ENCODE peak calls at places on chromosomes 5 and 9, in four cellular contexts. T is A549, P is K562, U is HepG2. M is an unnamed sample.

GRCh38 chr9:6984941-6985578 is 227.3 kb downstream of the KDM4C start:
- DNase-seq in T (no peak), P (no peak), U (no peak), M (peak)

GRCh38 chr9:27539479-27540441 is 10.1 kb upstream of the MOB3B start:
- DNase-seq in T (peak), P (no peak), U (peak), M (no peak)

GRCh38 chr9:77163889-77164288 is 13.4 kb upstream of the VPS13A start:
- DNase-seq in T (no peak), P (no peak), U (no peak), M (no peak)

GRCh38 chr5:112880219-112880964 is 19.3 kb downstream of the SRP19 start:
- DNase-seq in T (no peak), P (no peak), U (no peak), M (no peak)

GRCh38 chr5:151718653-151719052 is 31.9 kb upstream of the SPARC start:
- DNase-seq in T (no peak), P (no peak), U (no peak), M (no peak)

GRCh38 chr5:69350664-69351063 is 18.1 kb upstream of the CCDC125 start:
- DNase-seq in T (no peak), P (no peak), U (no peak), M (no peak)

GRCh38 chr9:3181049-3181953 is 337.4 kb upstream of the PUM3 start:
- DNase-seq in T (peak), P (peak), U (peak), M (peak)

GRCh38 chr9:13186774-13187173 is 92.7 kb downstream of the MPDZ start:
- DNase-seq in T (no peak), P (no peak), U (no peak), M (no peak)

GRCh38 chr5:141692919-141693848 is 11.2 kb upstream of the ARAP3 start:
- DNase-seq in T (no peak), P (peak), U (no peak), M (no peak)

GRCh38 chr5:117299940-117300339 is 725.3 kb upstream of the SEMA6A start:
- DNase-seq in T (no peak), P (no peak), U (no peak), M (no peak)

GRCh38 chr5:120151181-120151580 is 312.9 kb upstream of the PRR16 start:
- DNase-seq in T (no peak), P (no peak), U (no peak), M (no peak)

GRCh38 chr5:169369130-169369529 is 68.2 kb upstream of the SLIT3 start:
- DNase-seq in T (no peak), P (no peak), U (no peak), M (no peak)

GRCh38 chr5:124641154-124641792 is 105.2 kb downstream of the ZNF608 start:
- DNase-seq in T (no peak), P (no peak), U (no peak), M (no peak)

GRCh38 chr5:1003296-1003937 is 5.2 kb upstream of the NKD2 start:
- DNase-seq in T (no peak), P (no peak), U (no peak), M (peak)

GRCh38 chr9:75088646-75089368 is 493 bp downstream of the OSTF1 start:
- DNase-seq in T (peak), P (peak), U (peak), M (peak)

GRCh38 chr9:113540466-113540865 is 76.9 kb downstream of the RGS3 start:
- DNase-seq in T (no peak), P (no peak), U (no peak), M (no peak)

GRCh38 chr5:64156276-64156675 is 9.4 kb upstream of the RNF180 start:
- DNase-seq in T (no peak), P (no peak), U (no peak), M (no peak)

GRCh38 chr9:121242219-121242954 is 25.6 kb upstream of the GSN start:
- DNase-seq in T (no peak), P (no peak), U (no peak), M (no peak)

GRCh38 chr9:16321461-16322119 is 548.9 kb downstream of the BNC2 start:
- DNase-seq in T (peak), P (no peak), U (no peak), M (no peak)

GRCh38 chr5:57221049-57221568 is 47.2 kb downstream of the GPBP1 start:
- DNase-seq in T (peak), P (peak), U (peak), M (no peak)

GRCh38 chr9:21966140-21966851 is 27.9 kb downstream of the CDKN2A start:
- DNase-seq in T (no peak), P (no peak), U (no peak), M (no peak)

GRCh38 chr5:120446068-120446492 is 18.0 kb upstream of the PRR16 start:
- DNase-seq in T (no peak), P (no peak), U (no peak), M (no peak)

GRCh38 chr9:37104183-37104889 is 16.0 kb upstream of the ZCCHC7 start:
- DNase-seq in T (peak), P (no peak), U (no peak), M (no peak)

GRCh38 chr9:137972988-137973470 is 95.4 kb downstream of the CACNA1B start:
- DNase-seq in T (no peak), P (no peak), U (no peak), M (no peak)

GRCh38 chr5:2200261-2200965 is 317.7 kb upstream of the IRX4 start:
- DNase-seq in T (no peak), P (no peak), U (no peak), M (no peak)

GRCh38 chr5:178098685-178099084 is 14.6 kb upstream of the N4BP3 start:
- DNase-seq in T (no peak), P (no peak), U (no peak), M (no peak)

GRCh38 chr9:109249615-109250014 is 71.2 kb downstream of the EPB41L4B start:
- DNase-seq in T (no peak), P (no peak), U (no peak), M (peak)

GRCh38 chr9:2567922-2568321 is 53.7 kb upstream of the VLDLR start:
- DNase-seq in T (peak), P (no peak), U (no peak), M (no peak)

GRCh38 chr9:7298123-7298522 is 501.5 kb downstream of the DMAC1 start:
- DNase-seq in T (no peak), P (no peak), U (no peak), M (no peak)

GRCh38 chr5:2219149-2219776 is 336.5 kb upstream of the IRX4 start:
- DNase-seq in T (no peak), P (no peak), U (no peak), M (no peak)

GRCh38 chr9:91222457-91222856 is 139.3 kb downstream of the AUH start:
- DNase-seq in T (no peak), P (no peak), U (no peak), M (no peak)

GRCh38 chr9:89941875-89942274 is 337.1 kb downstream of the GADD45G start:
- DNase-seq in T (peak), P (no peak), U (no peak), M (no peak)

GRCh38 chr5:61482980-61483379 is 150.9 kb downstream of the ZSWIM6 start:
- DNase-seq in T (no peak), P (no peak), U (no peak), M (no peak)

DNA sequence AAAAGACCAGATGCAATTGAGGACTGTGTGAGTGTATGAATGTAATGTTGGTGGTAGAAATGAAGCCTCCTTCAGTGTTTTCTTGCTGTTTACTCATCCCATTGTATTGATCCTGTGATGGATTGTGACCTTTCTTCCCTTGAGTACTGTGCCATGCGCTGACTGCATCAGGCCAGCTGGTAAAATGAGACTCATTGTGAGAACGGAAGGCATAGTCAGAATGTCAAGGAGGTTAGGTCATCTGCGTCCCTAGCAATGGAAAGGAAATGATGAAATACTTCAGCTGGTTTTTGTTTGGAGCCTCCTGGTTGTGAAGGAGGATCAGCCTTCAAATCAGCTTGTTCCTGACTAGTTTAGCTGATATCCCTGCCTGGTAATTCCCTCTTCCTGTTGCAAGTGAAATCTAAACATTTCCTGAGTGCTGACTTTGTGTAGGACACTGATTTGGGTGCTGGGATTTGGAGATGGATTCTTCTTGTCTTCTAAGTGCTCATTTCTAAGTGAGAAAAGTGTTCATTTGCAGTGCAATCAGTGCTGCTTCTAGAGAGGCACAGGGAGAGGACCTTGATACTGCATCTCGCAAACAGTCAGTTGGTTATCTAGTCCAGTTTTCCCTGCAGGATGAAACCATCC is 35.5 kb downstream of the TNFSF8 start:
- DNase-seq in T (peak), P (no peak), U (peak), M (no peak)
- TF ChIP-seq HMGXB4 in T (no peak), P (no peak), U (no peak), M (no peak)

DNA sequence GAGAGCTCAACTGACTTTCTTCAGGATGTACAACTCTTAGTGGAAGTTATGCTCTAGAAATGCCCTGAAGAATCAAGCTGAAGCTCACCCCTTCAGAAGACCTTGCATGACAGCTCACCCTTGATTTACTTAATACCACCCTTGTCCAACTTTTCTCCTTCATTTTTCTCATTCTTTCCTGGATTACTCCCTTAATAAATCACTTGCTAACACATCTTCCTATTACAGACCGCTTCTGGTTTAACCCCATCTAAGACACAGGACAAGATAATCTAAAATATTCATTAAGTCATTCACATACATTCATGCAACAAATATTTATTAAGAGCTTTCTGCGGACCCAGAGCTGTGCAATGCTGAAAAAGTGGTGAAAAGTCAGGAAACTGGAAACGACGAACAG is 630.7 kb upstream of the RORB start:
- DNase-seq in T (no peak), P (no peak), U (no peak), M (no peak)
- TF ChIP-seq HMGXB4 in T (no peak), P (no peak), U (no peak), M (no peak)

GRCh38 chr5:10467281-10468198 is 25.9 kb downstream of the ROPN1L start:
- DNase-seq in T (no peak), P (no peak), U (no peak), M (no peak)
- TF ChIP-seq HMGXB4 in T (no peak), P (no peak), U (no peak), M (no peak)

GRCh38 chr9:35609820-35610163 is 4.7 kb downstream of the TESK1 start:
- DNase-seq in T (no peak), P (no peak), U (no peak), M (no peak)

GRCh38 chr9:35612843-35613242 is 5.4 kb downstream of the CD72 start:
- DNase-seq in T (no peak), P (no peak), U (no peak), M (no peak)

GRCh38 chr9:35609001-35609819 is 4.1 kb downstream of the TESK1 start:
- DNase-seq in T (no peak), P (no peak), U (no peak), M (no peak)

GRCh38 chr9:35608221-35608620 is 3.2 kb downstream of the TESK1 start:
- DNase-seq in T (no peak), P (no peak), U (no peak), M (no peak)

GRCh38 chr9:35611230-35611797 is 6.3 kb downstream of the TESK1 start:
- DNase-seq in T (peak), P (peak), U (peak), M (peak)
- TF ChIP-seq HMGXB4 in T (no peak), P (no peak), U (no peak), M (no peak)

DNA sequence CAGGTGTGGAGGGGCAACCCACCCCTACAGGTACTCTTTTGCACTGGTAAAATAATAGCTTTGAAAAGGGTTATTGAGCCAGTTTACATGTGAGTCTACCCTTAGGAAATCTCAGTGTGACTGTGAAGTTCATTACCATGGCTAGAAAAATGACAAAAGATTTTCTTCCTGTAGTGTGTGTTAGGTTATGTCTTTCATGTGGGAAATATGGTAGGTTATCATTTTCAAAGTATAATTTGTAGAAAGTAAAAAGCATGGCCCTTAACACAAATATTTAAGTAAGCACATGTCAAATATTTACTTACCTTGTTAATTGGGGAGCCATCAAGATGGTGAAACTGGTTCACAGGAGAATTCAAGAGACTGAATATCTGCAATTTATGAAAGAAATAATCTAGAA is 37.2 kb upstream of the PLPP1 start:
- DNase-seq in T (no peak), P (no peak), U (peak), M (no peak)
- TF ChIP-seq HMGXB4 in T (no peak), P (no peak), U (no peak), M (no peak)

GRCh38 chr9:101814064-101814463 is 75.6 kb upstream of the GRIN3A start:
- DNase-seq in T (no peak), P (no peak), U (no peak), M (no peak)
- TF ChIP-seq HMGXB4 in T (no peak), P (no peak), U (no peak), M (no peak)

GRCh38 chr9:95511232-95511951 is 5.4 kb downstream of the PTCH1 start:
- DNase-seq in T (peak), P (no peak), U (peak), M (peak)
- TF ChIP-seq HMGXB4 in T (no peak), P (no peak), U (no peak), M (no peak)

GRCh38 chr5:38113880-38114279 is 144.5 kb upstream of the EGFLAM start:
- DNase-seq in T (no peak), P (no peak), U (no peak), M (no peak)

GRCh38 chr5:38119836-38120235 is 138.5 kb upstream of the EGFLAM start:
- DNase-seq in T (no peak), P (no peak), U (no peak), M (no peak)

GRCh38 chr5:38115318-38115827 is 143.0 kb upstream of the EGFLAM start:
- DNase-seq in T (no peak), P (no peak), U (peak), M (no peak)

GRCh38 chr5:38121420-38121819 is 136.9 kb upstream of the EGFLAM start:
- DNase-seq in T (no peak), P (no peak), U (no peak), M (no peak)

DNA sequence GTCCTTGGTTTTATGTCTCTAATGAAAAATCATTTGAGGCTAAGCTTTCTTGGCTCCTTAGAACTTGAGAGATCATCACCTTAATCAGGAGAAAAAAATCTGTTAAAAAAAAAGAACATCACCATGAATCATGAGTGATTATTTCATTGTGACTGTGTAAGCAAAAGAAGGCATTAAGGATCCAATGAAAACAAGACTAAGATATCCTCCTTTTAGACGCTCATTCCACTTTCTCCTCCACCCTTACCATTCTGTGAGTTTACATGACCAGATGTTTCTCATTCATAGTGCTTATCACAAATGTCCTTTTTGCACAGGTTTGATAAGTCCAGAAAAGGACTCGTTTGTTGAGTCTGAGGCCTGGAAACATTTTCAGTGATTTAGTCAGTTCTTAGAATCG is 140.3 kb upstream of the EGFLAM start:
- DNase-seq in T (no peak), P (no peak), U (no peak), M (no peak)
- TF ChIP-seq HMGXB4 in T (no peak), P (no peak), U (no peak), M (no peak)

GRCh38 chr5:142978726-142979125 is 208.5 kb downstream of the ARHGAP26 start:
- DNase-seq in T (no peak), P (no peak), U (no peak), M (no peak)
- TF ChIP-seq HMGXB4 in T (no peak), P (no peak), U (no peak), M (no peak)

M was measured in WTC11.